ENCODE peak calls at places on chromosomes 2 and 18, in ten cellular contexts. Q, N, I, Z, V, G, X, E, K and J are unnamed samples. For H3K4me1, the result is how much of the 10 kb centered on the place peaks cover.

GRCh38 chr2:225486226-225486625 is 86.7 kb downstream of the NYAP2 start:
- DNase-seq in Q (no peak), N (no peak), I (no peak), Z (no peak), V (no peak), G (no peak), X (no peak), E (no peak), K (no peak), J (no peak)

GRCh38 chr2:40304340-40304739 is 147.6 kb downstream of the SLC8A1 start:
- DNase-seq in Q (no peak), N (no peak), I (no peak), Z (no peak), V (peak), G (no peak), X (no peak), E (no peak), K (peak), J (no peak)

GRCh38 chr2:84243788-84244627 is 215.1 kb downstream of the SUCLG1 start:
- DNase-seq in Q (no peak), N (no peak), I (no peak), Z (no peak), V (no peak), G (no peak), X (no peak), E (no peak), K (no peak), J (no peak)

GRCh38 chr2:182318466-182319309 is 108.1 kb downstream of the PDE1A start:
- DNase-seq in Q (no peak), N (no peak), I (no peak), Z (no peak), V (no peak), G (no peak), X (no peak), E (no peak), K (no peak), J (no peak)

GRCh38 chr18:55351220-55351619 is 236.8 kb downstream of the TCF4 start:
- DNase-seq in Q (no peak), N (no peak), I (no peak), Z (no peak), V (no peak), G (no peak), X (no peak), E (no peak), K (no peak), J (no peak)

GRCh38 chr18:6752200-6752873 is 22.8 kb downstream of the ARHGAP28 start:
- DNase-seq in Q (no peak), N (peak), I (no peak), Z (no peak), V (peak), G (no peak), X (no peak), E (no peak), K (no peak), J (no peak)

GRCh38 chr18:9329471-9329870 is 5.1 kb upstream of the TWSG1 start:
- DNase-seq in Q (no peak), N (no peak), I (no peak), Z (no peak), V (no peak), G (no peak), X (no peak), E (no peak), K (no peak), J (no peak)

GRCh38 chr2:39447266-39448168 is 10.4 kb upstream of the MAP4K3 start:
- DNase-seq in Q (no peak), N (no peak), I (no peak), Z (no peak), V (no peak), G (no peak), X (no peak), E (no peak), K (no peak), J (no peak)

GRCh38 chr2:179661986-179662385 is 199.4 kb downstream of the ZNF385B start:
- DNase-seq in Q (no peak), N (no peak), I (no peak), Z (no peak), V (no peak), G (no peak), X (no peak), E (no peak), K (no peak), J (no peak)

GRCh38 chr2:197296861-197297260 is 13.7 kb downstream of the ANKRD44 start:
- DNase-seq in Q (no peak), N (no peak), I (no peak), Z (no peak), V (no peak), G (no peak), X (no peak), E (no peak), K (no peak), J (peak)

GRCh38 chr2:128321421-128321775 is 2.7 kb upstream of the HS6ST1 start:
- DNase-seq in Q (no peak), N (no peak), I (no peak), Z (peak), V (no peak), G (peak), X (peak), E (no peak), K (no peak), J (no peak)

GRCh38 chr2:225164406-225165048 is 122.3 kb upstream of the DOCK10 start:
- DNase-seq in Q (no peak), N (no peak), I (no peak), Z (no peak), V (no peak), G (no peak), X (no peak), E (no peak), K (no peak), J (no peak)

GRCh38 chr2:226694142-226694541 is 105.5 kb downstream of the IRS1 start:
- DNase-seq in Q (no peak), N (no peak), I (no peak), Z (no peak), V (no peak), G (no peak), X (no peak), E (no peak), K (no peak), J (no peak)
- H3K4me3 ChIP-seq in Q (no peak), N (no peak), I (no peak), Z (no peak), V (no peak), G (no peak), X (no peak), E (no peak), K (no peak), J (no peak)

DNA sequence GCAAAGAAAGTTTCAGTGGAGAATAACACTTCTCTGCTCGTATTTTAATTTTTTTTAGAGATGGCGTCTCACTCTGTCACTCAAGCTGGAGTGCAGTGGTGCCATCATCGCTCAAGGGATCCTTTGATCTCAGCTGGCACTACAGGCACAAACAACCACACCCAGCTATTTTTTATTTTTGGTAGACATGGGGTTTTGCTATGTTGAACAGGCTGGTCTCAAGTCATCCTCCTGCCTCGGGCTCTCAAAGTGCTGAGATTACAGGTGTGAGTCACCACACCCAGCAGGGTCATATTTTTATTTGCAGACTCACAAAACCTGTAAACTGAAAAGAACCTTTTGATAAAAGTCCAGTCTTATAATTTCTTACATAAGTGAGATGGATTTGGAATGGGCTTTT is 2.6 kb downstream of the TRAK2 start:
- DNase-seq in Q (peak), N (no peak), I (no peak), Z (no peak), V (no peak), G (no peak), X (no peak), E (no peak), K (no peak), J (peak)
- H3K4me1 ChIP-seq in Q (under half), N (under half), I (under half), Z (under half), V (under half), G (under half), X (under half), E (under half), K (under half), J (half or more)

GRCh38 chr2:55923978-55924325 is 370 bp upstream of the EFEMP1 start:
- DNase-seq in Q (no peak), N (no peak), I (no peak), Z (no peak), V (no peak), G (no peak), X (no peak), E (no peak), K (no peak), J (no peak)

GRCh38 chr2:55919574-55919973 is 4.0 kb downstream of the EFEMP1 start:
- DNase-seq in Q (no peak), N (no peak), I (no peak), Z (no peak), V (no peak), G (no peak), X (no peak), E (no peak), K (no peak), J (no peak)

GRCh38 chr2:55926246-55926645 is 2.7 kb upstream of the EFEMP1 start:
- DNase-seq in Q (no peak), N (no peak), I (no peak), Z (no peak), V (peak), G (no peak), X (no peak), E (no peak), K (no peak), J (no peak)

GRCh38 chr2:55926974-55927373 is 3.4 kb upstream of the EFEMP1 start:
- DNase-seq in Q (no peak), N (no peak), I (no peak), Z (no peak), V (no peak), G (no peak), X (no peak), E (no peak), K (no peak), J (no peak)

GRCh38 chr2:55923091-55923977 is at the start of gene EFEMP1:
- DNase-seq in Q (no peak), N (peak), I (no peak), Z (peak), V (peak), G (peak), X (peak), E (peak), K (peak), J (no peak)
- H3K27ac ChIP-seq in Q (no peak), N (no peak), I (no peak), Z (peak), V (no peak), G (peak), X (no peak), E (peak), K (peak), J (no peak)

GRCh38 chr2:55922488-55922887 is 1.1 kb downstream of the EFEMP1 start:
- DNase-seq in Q (no peak), N (no peak), I (no peak), Z (peak), V (peak), G (no peak), X (no peak), E (no peak), K (no peak), J (no peak)
- H3K4me3 ChIP-seq in Q (no peak), N (peak), I (no peak), Z (peak), V (peak), G (peak), X (peak), E (peak), K (peak), J (no peak)